ENCODE peak calls at places on chromosomes 11 and 22, in six cellular contexts. S is SW 1271; V is activated CD4-positive, alpha-beta T cell treated with anti-CD3 and anti-CD28 coated beads for 48 hours; F is choroid plexus epithelial cell; P is hepatic stellate cell; X is astrocyte of the cerebellum. M is an unnamed sample.
A peak's percentile ranks its signal among the peaks of the same experiment; 100 is the strongest.

GRCh38 chr11:15878756-15879155 is 477.6 kb downstream of the SOX6 start:
- DNase-seq in P (no peak), S (no peak), F (no peak), V (no peak), X (no peak), M (no peak)

GRCh38 chr22:48044484-48045060 is 1282.1 kb downstream of the TBC1D22A start:
- DNase-seq in P (no peak), X (no peak), V (no peak), S (no peak), F (no peak), M (no peak)

GRCh38 chr11:1372660-1373059 is 17.1 kb upstream of the BRSK2 start:
- DNase-seq in P (no peak), S (no peak), V (no peak), F (no peak), X (no peak), M (no peak)

GRCh38 chr11:107387666-107388065 is 70.0 kb downstream of the CWF19L2 start:
- DNase-seq in X (no peak), V (no peak), F (no peak), S (no peak), P (no peak), M (no peak)

GRCh38 chr11:64090811-64091516 is 55.2 kb downstream of the FLRT1 start:
- DNase-seq in F (peak; percentile 66), V (no peak), S (no peak), X (no peak), P (peak; percentile 46), M (no peak)

GRCh38 chr22:45731041-45731797 is 59.6 kb downstream of the ATXN10 start:
- DNase-seq in P (no peak), F (peak; percentile 46), X (no peak), V (no peak), S (no peak), M (peak; percentile 19)

GRCh38 chr11:119380816-119381185 is 689 bp downstream of the USP2 start:
- DNase-seq in P (peak; percentile 4), S (no peak), V (no peak), X (no peak), F (no peak), M (no peak)

GRCh38 chr22:29310065-29310862 is 3.8 kb downstream of the GAS2L1 start:
- DNase-seq in P (no peak), F (no peak), S (no peak), X (no peak), V (no peak), M (no peak)

GRCh38 chr11:124085583-124085982 is 29.7 kb upstream of the VWA5A start:
- DNase-seq in F (peak; percentile 23), X (peak; percentile 9), V (no peak), S (no peak), P (no peak), M (no peak)

GRCh38 chr22:44368611-44369010 is 55.9 kb upstream of the SHISAL1 start:
- DNase-seq in V (no peak), S (no peak), P (no peak), F (no peak), X (no peak), M (no peak)

GRCh38 chr11:102469196-102469821 is 16.7 kb upstream of the TMEM123 start:
- DNase-seq in F (peak; percentile 84), P (peak; percentile 22), S (no peak), X (peak; percentile 37), V (no peak), M (no peak)

GRCh38 chr11:65262381-65262680 is 569 bp downstream of the POLA2 start:
- DNase-seq in X (no peak), V (no peak), S (no peak), P (no peak), F (no peak), M (no peak)

GRCh38 chr11:70739811-70740474 is 341.6 kb downstream of the CTTN start:
- DNase-seq in P (no peak), V (no peak), X (no peak), S (no peak), F (no peak), M (no peak)

GRCh38 chr11:67561971-67562560 is 21.5 kb upstream of the GSTP1 start:
- DNase-seq in P (no peak), F (no peak), X (no peak), V (no peak), S (no peak), M (no peak)

GRCh38 chr11:134017773-134018430 is 51.0 kb upstream of the JAM3 start:
- DNase-seq in P (no peak), F (no peak), S (no peak), X (no peak), V (no peak), M (no peak)

GRCh38 chr22:19060356-19061009 is 61.7 kb downstream of the DGCR2 start:
- DNase-seq in F (peak; percentile 85), V (no peak), X (peak; percentile 27), S (no peak), P (no peak), M (no peak)

GRCh38 chr11:64592656-64593055 is 1.6 kb downstream of the SLC22A12 start:
- DNase-seq in V (no peak), S (no peak), P (no peak), X (no peak), F (no peak), M (no peak)

GRCh38 chr22:46107089-46107664 is 43.1 kb upstream of the PPARA start:
- DNase-seq in V (no peak), P (no peak), X (no peak), F (no peak), S (no peak), M (no peak)

GRCh38 chr22:41820447-41820846 is 12.5 kb upstream of the SREBF2 start:
- DNase-seq in S (no peak), V (no peak), X (no peak), F (no peak), P (no peak), M (no peak)

GRCh38 chr11:43987384-43988039 is 45.1 kb downstream of the C11orf96 start:
- DNase-seq in F (peak; percentile 66), V (no peak), X (peak; percentile 96), S (no peak), P (peak; percentile 87), M (peak; percentile 80)

GRCh38 chr11:130601141-130601540 is 152.7 kb downstream of the ADAMTS15 start:
- DNase-seq in V (no peak), F (peak; percentile 93), X (peak; percentile 18), S (no peak), P (peak; percentile 55), M (no peak)

GRCh38 chr11:70423523-70424505 is 25.5 kb downstream of the CTTN start:
- DNase-seq in S (no peak), F (peak; percentile 92), X (peak; percentile 74), P (peak; percentile 86), V (peak; percentile 57), M (peak; percentile 98)

GRCh38 chr22:45181766-45182165 is 18.0 kb downstream of the NUP50 start:
- DNase-seq in F (no peak), V (no peak), S (no peak), P (no peak), X (no peak), M (no peak)

GRCh38 chr11:2701230-2701629 is 1.4 kb upstream of the KCNQ1OT1 start:
- DNase-seq in P (no peak), V (no peak), S (no peak), X (no peak), F (no peak), M (no peak)

GRCh38 chr11:93032580-93032979 is 63.1 kb downstream of the MTNR1B start:
- DNase-seq in P (no peak), S (no peak), V (no peak), X (no peak), F (peak; percentile 73), M (no peak)